ENCODE peak calls at places on chromosomes 4 and X, in six cellular contexts. One of them, this sample, is unnamed.

GRCh38 chr4:164937576-164938270 is 39.7 kb downstream of the TRIM61 start:
- DNase-seq in activated T-cell treated with anti-CD3 and anti-CD28 coated beads, Interleukin-2, amount 50 U/mL, for 1 hour: no peak
- DNase-seq in AML-193: no peak
- DNase-seq in mesenteric fat pad: no peak
- DNase-seq in GM13976: no peak
- DNase-seq in Right ventricle myocardium superior: no peak
- DNase-seq in this sample: no peak

GRCh38 chr4:184647391-184648101 is 1.7 kb downstream of the CASP3 start:
- DNase-seq in activated T-cell treated with anti-CD3 and anti-CD28 coated beads, Interleukin-2, amount 50 U/mL, for 1 hour: no peak
- DNase-seq in AML-193: no peak
- DNase-seq in mesenteric fat pad: no peak
- DNase-seq in GM13976: no peak
- DNase-seq in Right ventricle myocardium superior: no peak
- DNase-seq in this sample: no peak

GRCh38 chrX:50865311-50865710 is 45.2 kb upstream of the BMP15 start:
- DNase-seq in activated T-cell treated with anti-CD3 and anti-CD28 coated beads, Interleukin-2, amount 50 U/mL, for 1 hour: no peak
- DNase-seq in AML-193: no peak
- DNase-seq in mesenteric fat pad: no peak
- DNase-seq in GM13976: no peak
- DNase-seq in Right ventricle myocardium superior: no peak
- DNase-seq in this sample: no peak

GRCh38 chr4:98447648-98448047 is 186.5 kb downstream of the RAP1GDS1 start:
- DNase-seq in activated T-cell treated with anti-CD3 and anti-CD28 coated beads, Interleukin-2, amount 50 U/mL, for 1 hour: no peak
- DNase-seq in AML-193: no peak
- DNase-seq in mesenteric fat pad: no peak
- DNase-seq in GM13976: no peak
- DNase-seq in Right ventricle myocardium superior: no peak
- DNase-seq in this sample: peak

GRCh38 chr4:80017125-80017854 is 55.7 kb downstream of the ANTXR2 start:
- DNase-seq in activated T-cell treated with anti-CD3 and anti-CD28 coated beads, Interleukin-2, amount 50 U/mL, for 1 hour: no peak
- DNase-seq in AML-193: peak
- DNase-seq in mesenteric fat pad: no peak
- DNase-seq in GM13976: no peak
- DNase-seq in Right ventricle myocardium superior: no peak
- DNase-seq in this sample: peak

GRCh38 chr4:7021930-7022658 is 21.1 kb upstream of the TADA2B start:
- DNase-seq in activated T-cell treated with anti-CD3 and anti-CD28 coated beads, Interleukin-2, amount 50 U/mL, for 1 hour: no peak
- DNase-seq in AML-193: no peak
- DNase-seq in mesenteric fat pad: no peak
- DNase-seq in GM13976: no peak
- DNase-seq in Right ventricle myocardium superior: no peak
- DNase-seq in this sample: no peak

GRCh38 chr4:119000400-119000799 is 111.7 kb downstream of the SYNPO2 start:
- DNase-seq in activated T-cell treated with anti-CD3 and anti-CD28 coated beads, Interleukin-2, amount 50 U/mL, for 1 hour: no peak
- DNase-seq in AML-193: no peak
- DNase-seq in mesenteric fat pad: no peak
- DNase-seq in GM13976: no peak
- DNase-seq in Right ventricle myocardium superior: no peak
- DNase-seq in this sample: no peak

GRCh38 chr4:108411836-108412235 is 208.5 kb upstream of the RPL34 start:
- DNase-seq in activated T-cell treated with anti-CD3 and anti-CD28 coated beads, Interleukin-2, amount 50 U/mL, for 1 hour: no peak
- DNase-seq in AML-193: no peak
- DNase-seq in mesenteric fat pad: no peak
- DNase-seq in GM13976: no peak
- DNase-seq in Right ventricle myocardium superior: no peak
- DNase-seq in this sample: no peak

GRCh38 chrX:120450163-120450562 is 18.9 kb downstream of the LAMP2 start:
- DNase-seq in activated T-cell treated with anti-CD3 and anti-CD28 coated beads, Interleukin-2, amount 50 U/mL, for 1 hour: no peak
- DNase-seq in AML-193: no peak
- DNase-seq in mesenteric fat pad: no peak
- DNase-seq in GM13976: peak
- DNase-seq in Right ventricle myocardium superior: no peak
- DNase-seq in this sample: no peak

GRCh38 chr4:152304220-152304619 is 231.7 kb downstream of the FBXW7 start:
- DNase-seq in activated T-cell treated with anti-CD3 and anti-CD28 coated beads, Interleukin-2, amount 50 U/mL, for 1 hour: no peak
- DNase-seq in AML-193: no peak
- DNase-seq in mesenteric fat pad: no peak
- DNase-seq in GM13976: peak
- DNase-seq in Right ventricle myocardium superior: no peak
- DNase-seq in this sample: no peak

GRCh38 chr4:54687887-54688841 is 30.4 kb downstream of the KIT start:
- DNase-seq in activated T-cell treated with anti-CD3 and anti-CD28 coated beads, Interleukin-2, amount 50 U/mL, for 1 hour: no peak
- DNase-seq in AML-193: no peak
- DNase-seq in mesenteric fat pad: no peak
- DNase-seq in GM13976: no peak
- DNase-seq in Right ventricle myocardium superior: no peak
- DNase-seq in this sample: no peak

GRCh38 chr4:138972956-138973819 is 42.4 kb upstream of the NOCT start:
- DNase-seq in activated T-cell treated with anti-CD3 and anti-CD28 coated beads, Interleukin-2, amount 50 U/mL, for 1 hour: no peak
- DNase-seq in AML-193: peak
- DNase-seq in mesenteric fat pad: no peak
- DNase-seq in GM13976: no peak
- DNase-seq in Right ventricle myocardium superior: no peak
- DNase-seq in this sample: no peak

This sample was measured in HL-60.